ENCODE peak calls at places on chromosomes 6 and 20, in six cellular contexts. V, C, Q, P, S and Z are unnamed samples.

GRCh38 chr20:10565922-10566897 is 107.6 kb downstream of the JAG1 start:
- DNase-seq in V (no peak), C (no peak), Q (no peak), P (no peak), S (no peak), Z (no peak)

GRCh38 chr6:108616973-108617372 is 56.3 kb downstream of the FOXO3 start:
- DNase-seq in V (no peak), C (no peak), Q (no peak), P (no peak), S (no peak), Z (no peak)

GRCh38 chr6:108760158-108761050 is 87.8 kb upstream of the ARMC2 start:
- DNase-seq in V (no peak), C (no peak), Q (no peak), P (no peak), S (no peak), Z (no peak)

GRCh38 chr6:50610562-50610961 is 102.8 kb upstream of the TFAP2D start:
- DNase-seq in V (no peak), C (no peak), Q (no peak), P (no peak), S (no peak), Z (no peak)

GRCh38 chr20:21101453-21102251 is 4.5 kb downstream of the LINC00237 start:
- DNase-seq in V (no peak), C (peak), Q (no peak), P (no peak), S (peak), Z (no peak)

GRCh38 chr6:166810864-166811263 is 145.5 kb downstream of the RNASET2 start:
- DNase-seq in V (no peak), C (no peak), Q (no peak), P (no peak), S (no peak), Z (no peak)

GRCh38 chr6:17032595-17033591 is 69.0 kb upstream of the STMND1 start:
- DNase-seq in V (peak), C (no peak), Q (peak), P (peak), S (no peak), Z (no peak)

GRCh38 chr6:87929843-87930288 is 117.8 kb upstream of the SPACA1 start:
- DNase-seq in V (peak), C (peak), Q (peak), P (peak), S (peak), Z (peak)

GRCh38 chr20:4898282-4898681 is 103.0 kb downstream of the SLC23A2 start:
- DNase-seq in V (peak), C (no peak), Q (peak), P (no peak), S (no peak), Z (no peak)

GRCh38 chr6:160139420-160139851 is 17.8 kb downstream of the SLC22A1 start:
- DNase-seq in V (no peak), C (peak), Q (peak), P (no peak), S (no peak), Z (no peak)

GRCh38 chr20:35369804-35370203 is 42.0 kb downstream of the UQCC1 start:
- DNase-seq in V (no peak), C (no peak), Q (no peak), P (no peak), S (no peak), Z (no peak)

GRCh38 chr6:16721977-16722376 is 39.3 kb downstream of the ATXN1 start:
- DNase-seq in V (no peak), C (no peak), Q (no peak), P (no peak), S (no peak), Z (no peak)

GRCh38 chr6:166910601-166911000 is 45.7 kb downstream of the RNASET2 start:
- DNase-seq in V (no peak), C (no peak), Q (no peak), P (no peak), S (no peak), Z (no peak)

GRCh38 chr6:143027058-143027457 is 33.6 kb upstream of the AIG1 start:
- DNase-seq in V (no peak), C (peak), Q (no peak), P (peak), S (peak), Z (no peak)

GRCh38 chr6:138465007-138465645 is 34.2 kb downstream of the NHSL1 start:
- DNase-seq in V (no peak), C (no peak), Q (no peak), P (no peak), S (no peak), Z (no peak)

GRCh38 chr6:105179244-105180065 is at the start of gene POPDC3:
- DNase-seq in V (no peak), C (peak), Q (no peak), P (no peak), S (peak), Z (no peak)

GRCh38 chr20:38270869-38271608 is 10.5 kb upstream of the KIAA1755 start:
- DNase-seq in V (peak), C (no peak), Q (peak), P (no peak), S (no peak), Z (no peak)

GRCh38 chr6:166575190-166575589 is 11.3 kb downstream of the RAMACL start:
- DNase-seq in V (no peak), C (no peak), Q (peak), P (no peak), S (no peak), Z (no peak)

GRCh38 chr20:59608871-59609270 is 4.5 kb downstream of the PHACTR3 start:
- DNase-seq in V (no peak), C (no peak), Q (no peak), P (no peak), S (no peak), Z (no peak)

GRCh38 chr6:147974376-147974775 is 368.3 kb upstream of the SASH1 start:
- DNase-seq in V (no peak), C (no peak), Q (no peak), P (no peak), S (no peak), Z (no peak)

GRCh38 chr6:140879861-140880260 is 1252.9 kb upstream of the GJE1 start:
- DNase-seq in V (no peak), C (no peak), Q (no peak), P (no peak), S (no peak), Z (no peak)

GRCh38 chr6:81515562-81516453 is 236.7 kb downstream of the TENT5A start:
- DNase-seq in V (no peak), C (no peak), Q (no peak), P (no peak), S (no peak), Z (no peak)

GRCh38 chr20:60224914-60225313 is 266.7 kb downstream of the CDH26 start:
- DNase-seq in V (no peak), C (no peak), Q (no peak), P (no peak), S (peak), Z (no peak)

GRCh38 chr6:3644613-3645012 is 106.9 kb downstream of the PXDC1 start:
- DNase-seq in V (no peak), C (no peak), Q (no peak), P (no peak), S (no peak), Z (no peak)

GRCh38 chr20:4468114-4468513 is 253.6 kb upstream of the PRND start:
- DNase-seq in V (no peak), C (no peak), Q (no peak), P (no peak), S (no peak), Z (no peak)

GRCh38 chr6:106518748-106519147 is 110.5 kb downstream of the RTN4IP1 start:
- DNase-seq in V (no peak), C (no peak), Q (no peak), P (no peak), S (no peak), Z (no peak)

GRCh38 chr20:823326-823902 is 10.1 kb upstream of the FAM110A start:
- DNase-seq in V (peak), C (peak), Q (no peak), P (no peak), S (no peak), Z (no peak)

GRCh38 chr6:162058281-162058875 is 669.2 kb downstream of the PRKN start:
- DNase-seq in V (no peak), C (no peak), Q (no peak), P (peak), S (no peak), Z (no peak)

GRCh38 chr6:85405175-85405852 is 44.6 kb upstream of the NT5E start:
- DNase-seq in V (no peak), C (no peak), Q (no peak), P (peak), S (no peak), Z (no peak)

GRCh38 chr6:149080511-149080910 is 237.0 kb upstream of the TAB2 start:
- DNase-seq in V (no peak), C (no peak), Q (no peak), P (no peak), S (no peak), Z (no peak)

GRCh38 chr6:20213271-20213798 is 1.1 kb upstream of the MBOAT1 start:
- DNase-seq in V (no peak), C (no peak), Q (no peak), P (no peak), S (no peak), Z (no peak)

GRCh38 chr6:27605401-27606342 is 132.8 kb upstream of the ZNF184 start:
- DNase-seq in V (no peak), C (no peak), Q (no peak), P (no peak), S (peak), Z (no peak)

GRCh38 chr20:38128691-38129090 is 36.4 kb downstream of the TGM2 start:
- DNase-seq in V (no peak), C (peak), Q (no peak), P (no peak), S (no peak), Z (no peak)

GRCh38 chr6:132392292-132392691 is 9.0 kb downstream of the MOXD1 start:
- DNase-seq in V (no peak), C (no peak), Q (no peak), P (no peak), S (no peak), Z (no peak)

GRCh38 chr6:130050230-130050629 is 31.8 kb downstream of the L3MBTL3 start:
- DNase-seq in V (no peak), C (no peak), Q (no peak), P (no peak), S (no peak), Z (no peak)

DNA sequence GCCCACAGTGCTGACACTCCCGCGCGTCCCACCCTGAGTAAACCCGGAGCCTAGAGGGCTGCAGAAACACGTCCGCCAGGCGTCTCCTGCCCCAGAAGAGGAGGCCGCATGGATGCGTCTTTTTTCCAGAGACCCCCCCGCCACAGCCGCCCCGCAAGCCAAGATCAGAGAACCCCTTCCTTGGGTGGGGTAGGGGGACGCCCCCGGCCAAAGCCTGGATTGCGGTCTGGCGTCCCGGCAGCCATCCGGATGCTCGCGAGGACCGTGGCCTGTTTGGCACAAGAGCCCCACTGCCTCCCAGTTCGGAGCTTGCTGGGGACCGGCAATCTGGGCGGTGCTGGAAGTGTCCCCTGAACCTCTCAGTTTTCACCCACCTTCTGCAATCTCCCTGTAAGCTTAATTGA is 960 bp downstream of the FAM162B start:
- DNase-seq in V (no peak), C (no peak), Q (peak), P (no peak), S (peak), Z (no peak)
- TF ChIP-seq CTCF in V (no peak), C (no peak), Q (no peak), P (no peak), S (no peak), Z (no peak)

GRCh38 chr20:41173791-41174341 is 36.5 kb downstream of the PLCG1 start:
- DNase-seq in V (peak), C (peak), Q (no peak), P (no peak), S (no peak), Z (no peak)

GRCh38 chr20:41174782-41175181 is 37.4 kb downstream of the PLCG1 start:
- DNase-seq in V (peak), C (no peak), Q (no peak), P (no peak), S (peak), Z (no peak)

GRCh38 chr20:41174373-41174772 is 37.0 kb downstream of the PLCG1 start:
- DNase-seq in V (peak), C (peak), Q (no peak), P (no peak), S (no peak), Z (no peak)

GRCh38 chr20:41175727-41176330 is 38.5 kb downstream of the PLCG1 start:
- DNase-seq in V (peak), C (no peak), Q (no peak), P (no peak), S (no peak), Z (no peak)

DNA sequence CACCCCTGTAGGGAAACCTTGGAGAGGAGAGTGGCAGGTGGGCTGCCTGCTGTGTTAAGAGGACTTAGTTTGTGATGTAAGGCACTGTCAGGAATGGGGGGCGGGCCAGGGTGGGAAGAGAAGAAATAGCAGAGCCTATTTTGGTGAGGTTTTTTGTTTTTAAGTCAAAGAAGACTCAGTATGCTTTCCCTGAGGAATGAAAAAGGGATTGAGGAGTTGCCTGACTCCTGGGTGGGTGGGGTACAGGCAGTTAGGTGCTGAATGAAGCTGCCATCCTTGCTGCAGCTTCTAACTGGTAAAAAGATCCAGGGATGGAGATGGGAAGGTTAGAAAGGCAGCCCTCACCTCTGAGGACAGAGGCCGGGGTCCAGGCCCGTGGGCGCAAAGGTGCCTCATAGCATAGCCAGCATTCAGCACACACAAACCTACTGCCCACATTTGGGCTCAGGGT is 37.9 kb downstream of the PLCG1 start:
- DNase-seq in V (peak), C (no peak), Q (no peak), P (no peak), S (peak), Z (no peak)
- TF ChIP-seq CTCF in V (no peak), C (no peak), Q (no peak), P (no peak), S (no peak), Z (no peak)

DNA sequence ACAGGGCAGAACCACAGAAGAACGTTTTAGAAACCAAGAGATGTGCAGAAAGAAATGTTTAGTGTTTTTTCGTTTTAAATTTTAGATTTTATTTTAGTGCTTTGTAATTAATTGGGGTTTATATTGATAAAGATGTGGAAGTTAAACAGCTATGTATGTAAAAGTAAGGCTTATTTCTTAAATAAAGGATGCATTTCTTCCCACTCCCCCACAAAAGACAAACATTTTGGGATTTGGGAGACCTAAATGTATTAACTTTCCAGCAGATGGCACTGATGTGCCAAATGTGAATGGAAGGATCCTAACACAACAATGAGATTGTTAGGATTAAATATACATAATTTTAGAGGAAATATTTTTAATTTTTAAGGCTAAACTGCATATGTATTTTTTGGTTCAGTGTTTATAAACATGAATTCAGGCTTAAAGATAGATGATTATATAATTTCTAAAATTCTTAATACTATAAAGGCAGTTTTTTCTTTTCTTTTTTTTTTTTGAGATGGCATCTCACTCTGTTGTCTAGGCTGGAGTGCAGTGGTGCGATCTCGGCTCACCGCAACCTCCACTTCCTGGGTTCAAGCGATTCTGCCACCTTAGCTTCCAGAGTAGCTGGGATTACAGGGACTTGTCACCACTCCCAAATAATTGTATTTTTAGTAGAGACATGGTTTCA is 12.0 kb downstream of the PFDN4 start:
- DNase-seq in V (no peak), C (no peak), Q (no peak), P (no peak), S (no peak), Z (no peak)
- TF ChIP-seq CTCF in V (peak), C (peak), Q (no peak), P (no peak), S (no peak), Z (peak)

DNA sequence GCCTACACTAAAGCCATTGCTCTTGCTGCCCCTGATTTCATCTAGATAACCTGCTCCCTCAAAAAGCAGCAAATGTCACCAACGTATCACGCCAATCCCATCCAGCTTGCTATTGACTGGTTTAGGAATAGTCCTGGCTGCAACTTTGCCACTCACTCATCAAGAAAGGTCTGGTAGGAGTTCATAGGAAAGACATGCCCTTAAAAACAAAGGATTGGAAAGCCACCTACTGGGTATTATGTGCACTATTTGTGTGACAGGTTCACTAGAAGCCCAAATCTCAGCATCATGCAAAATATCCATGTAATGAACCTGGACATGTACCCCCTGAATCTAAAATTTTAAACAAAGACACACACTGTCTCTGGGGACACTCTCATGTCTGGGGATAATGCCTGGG is 170.4 kb upstream of the COL21A1 start:
- DNase-seq in V (no peak), C (no peak), Q (no peak), P (no peak), S (no peak), Z (no peak)
- TF ChIP-seq CTCF in V (no peak), C (no peak), Q (no peak), P (no peak), S (no peak), Z (no peak)

GRCh38 chr6:100078509-100078908 is 84.5 kb upstream of the MCHR2 start:
- DNase-seq in V (no peak), C (no peak), Q (no peak), P (no peak), S (peak), Z (no peak)
- TF ChIP-seq CTCF in V (no peak), C (no peak), Q (no peak), P (no peak), S (no peak), Z (peak)